ENCODE peak calls at places on chromosome 13, in ten cellular contexts. Q, M, Y, N, F, Z, E, B, J and K are unnamed samples. For H3K4me1, the result is how much of the 10 kb centered on the place peaks cover.

GRCh38 chr13:28611654-28612131 is 47.2 kb upstream of the POMP start:
- DNase-seq in Z (no peak), Q (no peak), Y (no peak), N (no peak), J (peak), E (no peak), M (peak), F (no peak), B (no peak), K (no peak)

GRCh38 chr13:100361504-100361903 is 227.1 kb downstream of the GGACT start:
- DNase-seq in Y (no peak), Z (no peak), B (no peak), Q (no peak), E (no peak), M (no peak), F (no peak), N (no peak), J (peak), K (no peak)

GRCh38 chr13:90420683-90421082 is 926.8 kb upstream of the MIR17HG start:
- DNase-seq in Z (no peak), N (no peak), M (no peak), B (no peak), F (no peak), E (no peak), Y (no peak), Q (no peak), J (no peak), K (no peak)

GRCh38 chr13:43023244-43023931 is at the start of gene DNAJC15:
- DNase-seq in N (peak), M (peak), Q (peak), B (peak), Z (peak), E (peak), F (peak), Y (peak), J (peak), K (peak)

GRCh38 chr13:37775871-37776270 is 93.7 kb downstream of the TRPC4 start:
- DNase-seq in B (no peak), M (no peak), Z (no peak), F (no peak), Y (no peak), E (no peak), Q (no peak), N (no peak), J (no peak), K (no peak)

GRCh38 chr13:50015263-50015662 is at the start of gene KCNRG:
- DNase-seq in B (no peak), N (no peak), Z (no peak), M (no peak), E (no peak), Q (no peak), F (no peak), Y (no peak), J (peak), K (no peak)

GRCh38 chr13:75505327-75505726 is 23.4 kb upstream of the TBC1D4 start:
- DNase-seq in Q (no peak), J (no peak), B (no peak), E (no peak), M (no peak), Z (no peak), F (no peak), Y (no peak), N (no peak), K (no peak)

GRCh38 chr13:28356506-28357064 is 138.3 kb downstream of the FLT1 start:
- DNase-seq in N (no peak), J (peak), Q (no peak), Y (no peak), M (no peak), B (no peak), Z (no peak), E (no peak), F (no peak), K (no peak)

GRCh38 chr13:94121686-94122085 is 357.8 kb downstream of the DCT start:
- DNase-seq in Q (no peak), J (peak), B (no peak), M (no peak), Z (no peak), E (no peak), F (no peak), Y (no peak), N (no peak), K (no peak)

GRCh38 chr13:99905814-99906213 is 65.8 kb downstream of the ZIC5 start:
- DNase-seq in Z (no peak), B (no peak), M (no peak), Y (no peak), E (no peak), Q (no peak), N (no peak), J (no peak), F (no peak), K (no peak)

GRCh38 chr13:47933688-47934011 is 67.4 kb downstream of the SUCLA2 start:
- DNase-seq in Z (no peak), M (no peak), Q (no peak), E (no peak), F (no peak), B (no peak), Y (no peak), N (no peak), J (peak), K (no peak)

GRCh38 chr13:95568131-95568530 is 15.6 kb downstream of the CLDN10 start:
- DNase-seq in Y (no peak), J (no peak), B (no peak), M (no peak), Q (no peak), N (no peak), F (no peak), E (no peak), Z (no peak), K (no peak)

GRCh38 chr13:30745917-30746686 is 10.8 kb downstream of the ALOX5AP start:
- DNase-seq in Z (no peak), E (no peak), N (peak), M (no peak), Y (no peak), F (no peak), Q (peak), J (peak), B (no peak), K (no peak)

GRCh38 chr13:102825921-102826706 is 19.7 kb upstream of the ERCC5 start:
- DNase-seq in M (no peak), N (no peak), F (no peak), B (no peak), E (no peak), Y (no peak), Q (no peak), Z (no peak), J (peak), K (no peak)

GRCh38 chr13:57030671-57031070 is 110.0 kb upstream of the PRR20A start:
- DNase-seq in M (no peak), F (no peak), E (no peak), J (no peak), Z (no peak), Y (no peak), B (no peak), Q (no peak), N (no peak), K (no peak)

GRCh38 chr13:59157181-59157580 is 1006.5 kb downstream of the DIAPH3 start:
- DNase-seq in F (no peak), M (no peak), B (no peak), Q (no peak), Y (no peak), N (no peak), Z (no peak), J (no peak), E (no peak), K (no peak)

GRCh38 chr13:62846302-62846701 is 1430.7 kb upstream of the PCDH20 start:
- DNase-seq in Y (no peak), E (no peak), J (no peak), F (no peak), N (no peak), Q (no peak), Z (no peak), B (no peak), M (no peak), K (no peak)

GRCh38 chr13:112967666-112968379 is 1.2 kb upstream of the MCF2L start:
- DNase-seq in B (no peak), E (no peak), J (no peak), F (no peak), Y (no peak), M (no peak), Z (no peak), Q (no peak), N (no peak), K (no peak)

GRCh38 chr13:34128661-34129060 is 310.7 kb downstream of the RFC3 start:
- DNase-seq in E (no peak), Y (no peak), F (no peak), B (no peak), Z (no peak), Q (no peak), M (no peak), N (no peak), J (no peak), K (no peak)

GRCh38 chr13:32417995-32418394 is 9.9 kb downstream of the N4BP2L1 start:
- DNase-seq in Y (no peak), E (no peak), Q (no peak), J (no peak), B (no peak), Z (no peak), M (no peak), N (no peak), F (no peak), K (no peak)

GRCh38 chr13:59281453-59281852 is 882.3 kb downstream of the DIAPH3 start:
- DNase-seq in B (no peak), N (no peak), J (no peak), E (no peak), Q (no peak), M (no peak), F (no peak), Z (no peak), Y (no peak), K (no peak)

GRCh38 chr13:109730832-109731335 is 55.5 kb downstream of the IRS2 start:
- DNase-seq in E (no peak), J (no peak), Q (no peak), N (no peak), Y (no peak), M (no peak), F (no peak), Z (no peak), B (no peak), K (no peak)

GRCh38 chr13:113421673-113422270 is 31.5 kb downstream of the ADPRHL1 start:
- DNase-seq in Z (peak), J (peak), Y (no peak), E (no peak), N (no peak), M (no peak), B (no peak), F (no peak), Q (no peak), K (no peak)

GRCh38 chr13:32587014-32587773 is 942 bp downstream of the PDS5B start:
- DNase-seq in M (peak), Q (peak), Y (peak), B (peak), F (peak), E (peak), Z (peak), J (peak), N (peak), K (peak)

GRCh38 chr13:112217431-112217830 is 150.5 kb downstream of the SOX1 start:
- DNase-seq in M (no peak), E (no peak), Y (no peak), F (no peak), Q (no peak), N (no peak), Z (no peak), B (no peak), J (no peak), K (no peak)

GRCh38 chr13:63842102-63842501 is 2426.5 kb upstream of the PCDH20 start:
- DNase-seq in B (no peak), N (no peak), E (no peak), Y (no peak), F (no peak), Q (no peak), Z (no peak), M (no peak), J (no peak), K (no peak)

GRCh38 chr13:113835461-113836274 is 28.2 kb downstream of the GAS6 start:
- DNase-seq in Q (peak), B (no peak), Y (no peak), Z (no peak), F (no peak), N (no peak), J (peak), M (no peak), E (no peak), K (peak)

GRCh38 chr13:41746259-41746658 is 214.7 kb downstream of the VWA8 start:
- DNase-seq in N (no peak), B (no peak), F (no peak), M (no peak), Z (no peak), Q (no peak), Y (no peak), J (peak), E (no peak), K (no peak)

GRCh38 chr13:37919329-37919880 is 49.8 kb upstream of the TRPC4 start:
- DNase-seq in M (no peak), Y (no peak), Z (no peak), J (no peak), F (no peak), Q (no peak), E (no peak), N (no peak), B (no peak), K (no peak)

GRCh38 chr13:35793823-35794222 is 317.3 kb upstream of the MAB21L1 start:
- DNase-seq in J (no peak), M (no peak), B (no peak), Z (no peak), F (no peak), N (no peak), E (no peak), Q (no peak), Y (no peak), K (no peak)

GRCh38 chr13:47146991-47147783 is 250.3 kb upstream of the HTR2A start:
- DNase-seq in E (no peak), N (no peak), Z (no peak), J (no peak), M (no peak), F (no peak), Q (no peak), Y (no peak), B (no peak), K (no peak)

GRCh38 chr13:49528161-49528560 is 32.4 kb downstream of the PHF11 start:
- DNase-seq in Z (no peak), Q (no peak), B (no peak), M (no peak), Y (no peak), J (no peak), N (no peak), F (no peak), E (no peak), K (no peak)

GRCh38 chr13:93786846-93787245 is 560.2 kb downstream of the GPC6 start:
- DNase-seq in Q (no peak), M (no peak), J (peak), B (no peak), Y (no peak), Z (no peak), F (no peak), N (no peak), E (no peak), K (no peak)

GRCh38 chr13:109874921-109875454 is 88.6 kb upstream of the IRS2 start:
- DNase-seq in F (no peak), Z (no peak), Q (no peak), Y (no peak), E (no peak), J (peak), N (no peak), B (no peak), M (no peak), K (no peak)

GRCh38 chr13:41668130-41668757 is 210.9 kb downstream of the RGCC start:
- DNase-seq in Z (peak), B (peak), Y (no peak), J (peak), E (peak), F (no peak), M (peak), Q (no peak), N (peak), K (no peak)

GRCh38 chr13:71339010-71339409 is 528.0 kb downstream of the DACH1 start:
- DNase-seq in N (no peak), F (no peak), E (no peak), B (no peak), Y (no peak), Z (no peak), J (no peak), Q (no peak), M (no peak), K (no peak)

DNA sequence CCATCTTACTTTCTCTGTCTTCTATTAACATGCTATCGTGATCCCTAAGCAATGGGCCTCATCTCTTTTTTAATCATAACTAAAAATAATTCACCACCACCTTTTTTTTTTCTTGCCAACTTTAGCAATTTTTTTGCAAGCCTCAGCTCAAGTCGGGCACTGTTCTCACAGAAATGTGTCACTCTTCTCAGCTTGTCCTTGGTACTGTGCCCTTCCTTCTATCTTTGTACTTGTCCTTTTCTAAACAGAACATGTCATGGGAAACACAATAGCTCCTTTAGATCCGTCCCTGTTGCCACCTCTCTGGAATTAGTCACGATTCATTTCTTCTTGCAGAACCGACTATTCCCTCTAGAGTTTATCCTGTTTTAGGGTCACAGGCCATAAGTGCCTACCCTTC is 10.3 kb downstream of the SERP2 start:
- DNase-seq in Q (no peak), Z (no peak), E (no peak), J (no peak), B (no peak), N (no peak), Y (no peak), F (no peak), M (no peak), K (no peak)
- H3K4me1 ChIP-seq in Q (under half), Z (under half), E (under half), J (half or more), B (under half), N (under half), Y (under half), F (under half), M (under half), K (under half)

DNA sequence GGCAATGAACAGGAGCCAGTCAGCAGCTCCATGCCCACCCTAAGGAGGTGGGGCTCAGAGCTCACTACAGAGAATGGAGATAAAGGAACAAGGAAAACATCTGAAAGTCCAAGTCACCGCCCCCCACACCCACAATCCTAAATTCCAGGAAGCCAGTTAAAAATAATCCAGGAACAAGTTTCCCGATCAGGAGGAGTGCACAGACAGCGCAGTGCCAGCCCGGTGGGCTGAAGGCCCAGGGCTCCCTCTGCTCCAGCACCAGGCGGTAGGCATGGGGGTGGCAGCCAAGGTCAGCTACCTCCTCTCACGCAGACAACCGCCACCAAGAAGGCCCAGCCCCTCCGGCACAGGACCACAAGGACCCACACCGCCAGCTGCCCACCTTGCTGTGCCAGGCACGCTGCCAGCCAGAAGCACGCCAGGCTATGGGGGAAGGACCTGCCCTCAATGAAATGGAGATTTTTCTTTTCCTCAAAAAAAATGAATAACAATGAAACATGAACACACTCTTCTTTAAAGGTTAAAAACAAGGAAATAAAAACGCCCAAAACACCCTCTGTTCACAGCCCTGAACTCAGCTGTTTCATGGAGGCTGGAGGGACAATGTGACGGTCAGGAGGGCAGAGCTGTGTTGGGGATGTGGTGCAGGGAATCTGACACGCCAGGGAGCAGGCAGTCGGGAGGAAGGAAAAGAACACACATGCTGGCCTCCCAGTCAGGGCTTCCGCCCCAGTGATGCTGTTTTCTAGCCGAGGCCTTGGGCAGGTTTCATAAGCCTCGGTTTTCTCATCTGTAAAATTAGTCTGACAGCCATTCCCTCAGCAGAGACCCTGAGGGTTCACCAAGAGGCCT is 11.0 kb downstream of the STK24 start:
- DNase-seq in E (peak), J (peak), F (no peak), Z (no peak), B (peak), N (peak), M (no peak), Q (peak), Y (no peak), K (no peak)
- H3K4me3 ChIP-seq in E (no peak), J (no peak), F (no peak), Z (no peak), B (no peak), N (peak), M (peak), Q (peak), Y (no peak), K (no peak)

GRCh38 chr13:25764378-25764777 is 287.4 kb downstream of the SHISA2 start:
- DNase-seq in B (no peak), F (no peak), Y (no peak), M (no peak), E (no peak), Z (no peak), J (no peak), N (no peak), Q (no peak), K (no peak)
- H3K4me1 ChIP-seq in B (under half), F (under half), Y (under half), M (under half), E (under half), Z (under half), J (under half), N (under half), Q (under half), K (under half)

GRCh38 chr13:79457948-79458347 is 23.0 kb upstream of the NDFIP2 start:
- DNase-seq in Z (no peak), N (no peak), J (peak), Y (no peak), M (peak), B (no peak), F (no peak), Q (no peak), E (no peak), K (no peak)

GRCh38 chr13:79462895-79463294 is 18.1 kb upstream of the NDFIP2 start:
- DNase-seq in B (no peak), E (no peak), F (no peak), J (no peak), Y (no peak), N (no peak), Q (no peak), M (no peak), Z (no peak), K (no peak)

GRCh38 chr13:79457390-79457789 is 23.6 kb upstream of the NDFIP2 start:
- DNase-seq in Z (no peak), Y (no peak), M (no peak), B (no peak), Q (no peak), F (no peak), J (no peak), E (no peak), N (no peak), K (no peak)

GRCh38 chr13:79458436-79458835 is 22.5 kb upstream of the NDFIP2 start:
- DNase-seq in Y (no peak), N (no peak), Q (no peak), F (no peak), J (no peak), Z (no peak), E (no peak), B (no peak), M (no peak), K (no peak)

GRCh38 chr13:79459906-79460305 is 21.0 kb upstream of the NDFIP2 start:
- DNase-seq in Y (no peak), J (no peak), B (no peak), M (no peak), F (no peak), E (no peak), N (no peak), Q (no peak), Z (no peak), K (no peak)
- H3K4me3 ChIP-seq in Y (no peak), J (no peak), B (no peak), M (no peak), F (no peak), E (no peak), N (no peak), Q (no peak), Z (no peak), K (no peak)